ENCODE peak calls at places on chromosome 2, in four cellular contexts. V, D, O and P are unnamed samples.

GRCh38 chr2:169845016-169845415 is 17.8 kb downstream of the UBR3 start:
- DNase-seq in V (no peak), D (no peak), O (no peak), P (no peak)

GRCh38 chr2:159807183-159808037 is 9.4 kb upstream of the CD302 start:
- DNase-seq in V (peak), D (peak), O (no peak), P (no peak)

GRCh38 chr2:223994562-223995162 is 37.4 kb downstream of the MRPL44 start:
- DNase-seq in V (no peak), D (no peak), O (no peak), P (no peak)

GRCh38 chr2:7725132-7725849 is 808.1 kb downstream of the RNF144A start:
- DNase-seq in V (no peak), D (peak), O (no peak), P (no peak)

GRCh38 chr2:176647325-176648155 is 378.3 kb downstream of the MTX2 start:
- DNase-seq in V (no peak), D (no peak), O (no peak), P (no peak)

GRCh38 chr2:174180165-174180724 is 68.1 kb downstream of the OLA1 start:
- DNase-seq in V (no peak), D (no peak), O (no peak), P (no peak)

GRCh38 chr2:18949871-18950597 is 360.7 kb upstream of the NT5C1B start:
- DNase-seq in V (no peak), D (peak), O (peak), P (no peak)

GRCh38 chr2:216661639-216662375 is 28.6 kb downstream of the IGFBP2 start:
- DNase-seq in V (no peak), D (no peak), O (no peak), P (no peak)

GRCh38 chr2:117771969-117772630 is 42.4 kb upstream of the DDX18 start:
- DNase-seq in V (no peak), D (peak), O (peak), P (no peak)

GRCh38 chr2:12987246-12987645 is 270.5 kb downstream of the TRIB2 start:
- DNase-seq in V (no peak), D (no peak), O (no peak), P (no peak)

GRCh38 chr2:12988279-12988678 is 271.5 kb downstream of the TRIB2 start:
- DNase-seq in V (no peak), D (no peak), O (no peak), P (no peak)

DNA sequence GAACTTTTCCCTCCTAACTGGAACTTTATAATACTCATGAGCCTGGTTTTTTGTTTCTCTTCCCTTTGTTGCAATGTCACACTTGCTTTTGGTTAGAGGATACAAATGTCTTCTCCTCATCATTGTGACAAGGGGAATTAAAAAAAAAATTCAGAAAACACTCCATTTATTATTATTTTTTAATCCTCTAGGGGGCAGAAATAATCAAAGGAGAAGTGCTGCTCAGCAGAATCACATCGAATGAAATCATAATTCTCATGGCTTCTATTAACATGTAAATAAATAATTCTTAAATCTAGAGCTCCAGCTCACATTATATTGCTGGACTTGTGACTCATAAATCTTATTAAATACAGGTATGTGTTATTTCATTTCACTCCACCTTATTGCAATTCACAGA is 273.8 kb downstream of the TRIB2 start:
- DNase-seq in V (no peak), D (peak), O (no peak), P (no peak)
- TF ChIP-seq CTCF in V (no peak), D (peak), O (peak), P (peak)

GRCh38 chr2:129142465-129142864 is 823.8 kb upstream of the HS6ST1 start:
- DNase-seq in V (no peak), D (no peak), O (no peak), P (no peak)
- TF ChIP-seq CTCF in V (no peak), D (no peak), O (no peak), P (no peak)

GRCh38 chr2:151290467-151290866 is 999 bp upstream of the NMI start:
- DNase-seq in V (no peak), D (no peak), O (no peak), P (no peak)

GRCh38 chr2:151292546-151292945 is 3.1 kb upstream of the NMI start:
- DNase-seq in V (no peak), D (peak), O (no peak), P (no peak)

GRCh38 chr2:151289972-151290335 is 486 bp upstream of the NMI start:
- DNase-seq in V (peak), D (peak), O (no peak), P (no peak)

GRCh38 chr2:151292124-151292523 is 2.7 kb upstream of the NMI start:
- DNase-seq in V (no peak), D (no peak), O (no peak), P (no peak)

DNA sequence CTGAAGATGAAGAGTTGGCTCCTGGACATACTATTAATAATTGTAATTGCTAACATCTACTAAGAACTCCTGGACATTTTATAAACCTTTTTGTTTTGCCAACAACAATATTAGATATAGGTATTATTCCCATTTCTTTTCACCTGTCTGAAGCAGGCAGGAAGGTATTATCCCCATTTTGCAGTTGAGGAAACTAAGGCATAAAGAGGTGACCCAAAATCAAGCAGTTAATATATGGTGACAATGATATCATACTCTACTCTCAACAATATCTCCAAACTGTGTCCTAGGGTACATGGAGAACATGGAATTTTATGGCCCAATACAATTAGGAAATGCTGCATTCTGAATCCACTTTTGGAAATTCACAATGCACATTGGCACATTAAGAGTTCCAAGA is 1.8 kb upstream of the NMI start:
- DNase-seq in V (no peak), D (no peak), O (no peak), P (no peak)
- TF ChIP-seq CTCF in V (no peak), D (no peak), O (no peak), P (no peak)

DNA sequence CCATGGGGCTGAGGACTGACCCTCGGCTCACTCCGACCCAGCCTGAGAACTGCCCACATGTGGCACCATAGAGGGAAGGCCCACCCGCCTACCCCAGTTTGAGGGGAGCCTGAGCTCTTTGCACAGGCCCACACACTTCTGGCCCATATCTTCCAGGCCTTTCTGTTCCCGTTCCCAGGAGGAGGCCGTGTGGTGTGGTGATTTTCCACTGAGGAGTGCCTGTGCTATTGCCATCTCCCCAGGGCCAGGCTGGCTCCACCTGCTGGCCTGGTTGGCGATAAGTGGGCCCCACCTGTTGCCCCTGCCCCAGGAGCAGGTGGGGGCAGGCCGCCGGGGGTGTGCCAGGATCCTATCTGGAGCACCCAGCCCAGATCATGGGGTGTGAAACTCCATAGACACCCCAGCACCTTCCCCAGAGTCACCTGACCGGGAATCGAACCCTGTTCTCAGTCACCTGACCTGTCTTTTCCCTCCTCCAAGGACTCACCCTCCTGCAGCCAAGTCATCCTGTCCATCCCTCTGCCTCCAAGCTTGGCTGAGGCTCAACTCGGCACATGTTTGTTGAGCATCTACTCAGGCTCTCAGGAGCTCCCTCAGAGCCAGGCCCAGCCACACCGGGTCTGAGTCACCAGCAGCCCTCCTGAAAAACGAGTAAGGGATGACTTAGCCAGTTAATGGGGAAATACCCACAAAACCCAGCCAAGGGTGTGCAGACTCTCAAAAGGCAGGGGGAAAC is 120.1 kb downstream of the CYP26B1 start:
- DNase-seq in V (peak), D (no peak), O (no peak), P (no peak)
- TF ChIP-seq CTCF in V (no peak), D (no peak), O (no peak), P (no peak)

DNA sequence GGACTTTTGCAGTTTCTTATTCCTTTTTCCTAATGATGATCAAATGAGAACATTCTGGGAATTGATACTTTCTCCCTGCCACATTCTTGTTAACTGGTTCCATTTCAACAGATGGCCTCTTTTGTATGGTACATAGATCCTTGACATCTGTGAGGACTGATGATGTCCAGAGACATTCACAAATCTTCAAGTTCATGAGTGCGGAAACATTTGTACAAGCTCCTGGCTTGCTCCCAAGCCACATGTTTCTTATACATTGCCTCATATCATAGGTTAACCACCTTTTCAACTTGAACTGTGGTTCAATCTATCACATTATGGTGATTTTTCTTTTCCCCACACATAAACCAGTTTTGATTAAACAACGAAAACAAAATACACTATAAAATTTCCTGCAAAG is 267.3 kb downstream of the CLIP4 start:
- DNase-seq in V (no peak), D (no peak), O (no peak), P (no peak)
- TF ChIP-seq CTCF in V (no peak), D (no peak), O (no peak), P (no peak)

GRCh38 chr2:60439219-60439974 is 114.1 kb downstream of the BCL11A start:
- DNase-seq in V (peak), D (peak), O (no peak), P (no peak)
- TF ChIP-seq CTCF in V (peak), D (peak), O (peak), P (no peak)

GRCh38 chr2:6353669-6354068 is 512.0 kb downstream of the CMPK2 start:
- DNase-seq in V (no peak), D (no peak), O (no peak), P (no peak)

GRCh38 chr2:6354546-6354945 is 511.2 kb downstream of the CMPK2 start:
- DNase-seq in V (no peak), D (no peak), O (no peak), P (no peak)

GRCh38 chr2:6356127-6356761 is 509.5 kb downstream of the CMPK2 start:
- DNase-seq in V (no peak), D (no peak), O (no peak), P (no peak)

GRCh38 chr2:6352247-6352646 is 513.5 kb downstream of the CMPK2 start:
- DNase-seq in V (no peak), D (no peak), O (no peak), P (no peak)

DNA sequence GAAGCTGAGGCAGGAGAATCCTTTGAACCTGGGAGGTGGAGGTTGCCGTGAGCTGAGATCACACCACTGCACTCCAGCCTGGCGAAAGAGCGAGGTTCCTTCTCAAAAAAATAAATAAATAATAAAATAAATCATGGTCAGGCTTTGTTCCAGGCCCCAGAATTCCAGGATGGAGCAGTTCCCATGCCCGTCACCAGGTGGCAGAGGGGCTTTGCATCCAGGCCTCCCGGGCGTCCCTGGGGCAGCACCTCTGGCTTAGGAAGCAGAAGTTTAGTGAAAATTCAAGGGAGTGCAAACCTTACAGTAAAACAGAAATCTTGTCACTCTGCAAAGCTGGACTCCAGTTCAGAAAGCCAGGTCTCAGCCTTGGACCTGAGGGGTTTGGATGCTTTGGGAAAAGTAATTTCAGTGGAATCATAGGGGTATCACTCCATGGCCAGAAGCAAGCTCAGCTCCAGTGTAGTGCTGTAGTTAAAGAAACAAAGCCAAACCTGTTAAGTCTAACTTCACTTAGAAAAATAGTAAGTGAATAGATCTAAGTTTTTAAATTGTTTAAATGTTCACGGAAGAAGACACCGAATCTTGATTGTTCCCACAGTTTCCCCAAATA is 512.7 kb downstream of the CMPK2 start:
- DNase-seq in V (peak), D (no peak), O (no peak), P (no peak)
- TF ChIP-seq CTCF in V (peak), D (no peak), O (peak), P (peak)